ENCODE peak calls at places on chromosomes 6 and 20, in five cellular contexts. Y is tibial artery, I is dorsolateral prefrontal cortex, T is AG04450, E is PC-3. A is an unnamed sample.

GRCh38 chr6:89580997-89581666 is 57.4 kb downstream of the LYRM2 start:
- DNase-seq in Y (no peak), I (no peak), T (no peak), E (no peak), A (no peak)

GRCh38 chr6:103797738-103798137 is 1062.0 kb downstream of the HACE1 start:
- DNase-seq in Y (no peak), I (no peak), T (no peak), E (peak; percentile 30), A (no peak)

GRCh38 chr6:44065443-44066115 is 61.7 kb downstream of the MRPL14 start:
- DNase-seq in Y (no peak), I (no peak), T (no peak), E (no peak), A (no peak)

GRCh38 chr6:138638626-138639025 is 134.9 kb upstream of the CCDC28A start:
- DNase-seq in Y (no peak), I (no peak), T (no peak), E (no peak), A (no peak)

GRCh38 chr6:155328539-155329459 is 14.5 kb upstream of the TFB1M start:
- DNase-seq in Y (no peak), I (no peak), T (no peak), E (peak; percentile 15), A (no peak)

GRCh38 chr20:41232971-41233926 is 84.3 kb downstream of the ZHX3 start:
- DNase-seq in Y (no peak), I (no peak), T (peak; percentile 86), E (peak; percentile 79), A (peak; percentile 81)

GRCh38 chr6:164927288-164928040 is 381.9 kb downstream of the C6orf118 start:
- DNase-seq in Y (peak; percentile 48), I (peak; percentile 83), T (no peak), E (peak; percentile 61), A (no peak)

GRCh38 chr6:2684059-2684749 is 66.5 kb downstream of the MYLK4 start:
- DNase-seq in Y (no peak), I (no peak), T (no peak), E (peak; percentile 95), A (no peak)

GRCh38 chr6:11263185-11263817 is 30.8 kb upstream of the NEDD9 start:
- DNase-seq in Y (peak; percentile 63), I (no peak), T (peak; percentile 43), E (peak; percentile 20), A (no peak)

DNA sequence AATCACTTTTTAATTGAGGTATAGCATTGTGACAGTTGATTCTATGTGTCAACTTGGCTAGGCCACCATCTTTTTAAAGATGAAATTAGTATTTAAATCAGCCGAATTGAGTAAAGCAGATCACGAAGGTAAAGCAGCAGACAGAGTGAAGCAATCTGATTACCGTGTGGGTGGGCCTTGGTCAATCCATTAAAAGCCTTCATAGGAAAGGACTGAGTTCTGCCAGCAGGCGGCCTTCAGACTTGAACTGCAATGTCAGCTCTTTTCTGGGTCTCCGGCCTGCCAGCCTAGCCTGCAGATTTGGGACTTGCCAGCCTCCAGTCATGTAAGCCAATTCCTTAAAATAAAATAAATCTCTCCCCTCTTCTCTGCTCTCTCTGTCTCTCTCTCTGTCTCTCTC is 22.4 kb upstream of the TGM2 start:
- DNase-seq in Y (peak; percentile 57), I (no peak), T (no peak), E (no peak), A (no peak)
- TF ChIP-seq CTCF in Y (peak; percentile 38), I (no peak), T (peak; percentile 45), E (no peak), A (peak; percentile 29)

GRCh38 chr20:2742934-2743559 is 50.5 kb downstream of the EBF4 start:
- DNase-seq in Y (no peak), I (peak; percentile 31), T (peak; percentile 15), E (peak; percentile 86), A (no peak)
- H3K27me3 ChIP-seq in Y (no peaks in the 10 kb centered on the region), I (no peaks in the 10 kb centered on the region), T (peaks cover 34% of the 10 kb centered on the region), E (no peaks in the 10 kb centered on the region), A (peaks cover 1% of the 10 kb centered on the region)

GRCh38 chr20:2838847-2839671 is 1.4 kb downstream of the PCED1A start:
- DNase-seq in Y (no peak), I (no peak), T (no peak), E (no peak), A (no peak)

GRCh38 chr20:2838170-2838797 is 2.2 kb downstream of the PCED1A start:
- DNase-seq in Y (no peak), I (no peak), T (no peak), E (no peak), A (no peak)

GRCh38 chr20:2840967-2841531 is 504 bp downstream of the VPS16 start:
- DNase-seq in Y (peak; percentile 68), I (peak; percentile 38), T (peak; percentile 27), E (peak; percentile 14), A (no peak)

GRCh38 chr20:2840138-2840966 is at the start of the genes PCED1A and VPS16:
- DNase-seq in Y (peak; percentile 84), I (peak; percentile 84), T (peak; percentile 57), E (peak; percentile 86), A (peak; percentile 24)

DNA sequence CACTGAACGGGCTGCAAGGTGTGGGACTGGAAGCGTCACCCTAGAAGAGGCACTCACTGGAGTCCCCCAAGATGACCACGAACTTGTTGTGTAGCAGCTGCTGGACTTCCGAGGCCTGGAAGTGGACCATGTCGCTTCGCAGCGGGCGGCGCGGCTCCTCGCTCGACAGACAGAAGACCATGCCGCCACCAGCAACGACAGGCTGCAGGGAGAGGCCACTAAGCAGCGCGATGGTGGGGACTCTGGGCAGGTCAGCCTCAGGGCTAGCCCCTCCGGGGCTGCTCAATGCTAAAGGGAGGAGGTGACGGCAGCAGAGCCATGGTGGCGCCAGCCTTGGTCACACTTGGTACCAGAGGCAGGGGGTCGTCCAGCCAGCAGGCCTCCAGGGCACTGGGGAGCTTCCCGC is 720 bp downstream of the PCED1A start:
- DNase-seq in Y (no peak), I (no peak), T (no peak), E (no peak), A (no peak)
- H3K4me3 ChIP-seq in Y (peak overlapping the region; percentile 89), I (peak overlapping the region; percentile 95), T (peak overlapping the region; percentile 91), E (peak overlapping the region; percentile 80), A (peak overlapping the region; percentile 89)

GRCh38 chr6:1264619-1265445 is 47.1 kb upstream of the FOXQ1 start:
- DNase-seq in Y (no peak), I (no peak), T (no peak), E (no peak), A (no peak)

GRCh38 chr6:1262704-1263038 is 49.2 kb upstream of the FOXQ1 start:
- DNase-seq in Y (no peak), I (no peak), T (no peak), E (no peak), A (no peak)

GRCh38 chr6:1266686-1267056 is 45.2 kb upstream of the FOXQ1 start:
- DNase-seq in Y (no peak), I (no peak), T (no peak), E (no peak), A (no peak)

GRCh38 chr6:1263850-1264377 is 48.0 kb upstream of the FOXQ1 start:
- DNase-seq in Y (no peak), I (no peak), T (no peak), E (no peak), A (no peak)

GRCh38 chr6:1263039-1263849 is 48.7 kb upstream of the FOXQ1 start:
- DNase-seq in Y (no peak), I (no peak), T (no peak), E (peak; percentile 34), A (no peak)
- TF ChIP-seq CTCF in Y (no peak), I (no peak), T (no peak), E (peak; percentile 36), A (no peak)

GRCh38 chr20:1038205-1038604 is 36.1 kb upstream of the RSPO4 start:
- DNase-seq in Y (no peak), I (no peak), T (no peak), E (no peak), A (no peak)

GRCh38 chr20:1029980-1030379 is 27.9 kb upstream of the RSPO4 start:
- DNase-seq in Y (no peak), I (no peak), T (no peak), E (no peak), A (no peak)

GRCh38 chr20:1037039-1037438 is 34.9 kb upstream of the RSPO4 start:
- DNase-seq in Y (no peak), I (no peak), T (no peak), E (no peak), A (no peak)

GRCh38 chr20:1034420-1034799 is 32.3 kb upstream of the RSPO4 start:
- DNase-seq in Y (no peak), I (no peak), T (no peak), E (no peak), A (no peak)

DNA sequence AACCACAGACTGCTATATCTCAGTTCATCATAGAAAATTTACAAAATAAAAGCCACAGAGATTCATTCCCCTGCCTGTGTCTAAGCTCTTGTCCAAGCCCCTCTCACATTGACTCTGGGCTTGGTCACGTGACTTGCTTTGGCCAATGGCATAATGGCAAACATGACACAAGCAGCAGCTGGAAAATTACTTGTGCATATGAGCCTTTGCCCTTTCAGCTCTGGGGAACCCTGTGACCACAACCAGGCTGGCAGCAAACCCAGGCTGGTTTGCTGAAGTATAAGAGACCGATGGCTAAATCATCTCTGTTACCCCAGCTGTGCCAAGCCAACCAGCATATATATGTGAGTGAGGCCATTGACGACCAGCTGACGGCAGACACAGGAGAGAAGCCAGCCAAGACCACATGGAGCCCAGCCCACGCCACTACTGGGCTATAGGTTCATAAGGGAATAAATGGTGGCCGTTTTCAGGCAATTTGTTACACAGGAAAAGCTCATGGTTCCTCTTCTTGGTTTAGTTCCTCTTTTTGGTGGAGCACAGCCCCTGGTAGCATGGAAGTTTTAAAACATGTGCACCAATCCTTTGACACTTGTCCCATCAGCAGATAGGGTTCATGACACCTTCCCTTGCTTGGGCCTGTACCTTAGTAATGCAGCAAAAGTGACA is 31.8 kb upstream of the RSPO4 start:
- DNase-seq in Y (no peak), I (no peak), T (no peak), E (no peak), A (no peak)
- H3K27me3 ChIP-seq in Y (no peaks in the 10 kb centered on the region), I (no peaks in the 10 kb centered on the region), T (no peaks in the 10 kb centered on the region), E (peaks cover 81% of the 10 kb centered on the region), A (no peaks in the 10 kb centered on the region)

A was measured in BJ.